ENCODE peak calls at places on chromosome 12, in five cellular contexts. I is lower lobe of right lung, F is mucosa of descending colon, E is cardiac fibroblast, U is choroid plexus epithelial cell. G is an unnamed sample.

GRCh38 chr12:93201990-93202389 is 175.7 kb upstream of the NUDT4 start:
- DNase-seq in E (no peak), I (no peak), U (no peak), F (no peak), G (no peak)

GRCh38 chr12:16238661-16239060 is 38.8 kb downstream of the SLC15A5 start:
- DNase-seq in E (peak), F (no peak), I (no peak), U (no peak), G (no peak)

GRCh38 chr12:125773033-125773432 is 707.8 kb downstream of the AACS start:
- DNase-seq in F (peak), U (no peak), I (no peak), E (peak), G (no peak)

GRCh38 chr12:67773896-67774295 is 125.4 kb downstream of the DYRK2 start:
- DNase-seq in E (no peak), U (peak), I (no peak), F (no peak), G (peak)

GRCh38 chr12:48787791-48788521 is 933 bp downstream of the ADCY6 start:
- DNase-seq in I (no peak), U (no peak), F (no peak), E (no peak), G (no peak)

GRCh38 chr12:113066806-113067400 is 10.4 kb downstream of the DTX1 start:
- DNase-seq in I (no peak), F (no peak), U (no peak), E (no peak), G (no peak)

GRCh38 chr12:76332606-76333005 is 15.6 kb downstream of the BBS10 start:
- DNase-seq in U (no peak), E (no peak), F (no peak), I (no peak), G (no peak)

GRCh38 chr12:67034110-67034879 is 234.9 kb upstream of the CAND1 start:
- DNase-seq in I (no peak), E (no peak), U (no peak), F (no peak), G (no peak)

GRCh38 chr12:39626033-39626814 is 6.6 kb upstream of the ABCD2 start:
- DNase-seq in F (no peak), E (no peak), I (no peak), U (no peak), G (no peak)

GRCh38 chr12:104890463-104891096 is 67.5 kb downstream of the SLC41A2 start:
- DNase-seq in I (no peak), E (peak), U (no peak), F (no peak), G (no peak)

GRCh38 chr12:124635316-124635715 is 67.9 kb upstream of the NCOR2 start:
- DNase-seq in E (no peak), I (no peak), F (no peak), U (no peak), G (no peak)

GRCh38 chr12:96234591-96235496 is 40.7 kb downstream of the ELK3 start:
- DNase-seq in E (no peak), F (no peak), U (no peak), I (no peak), G (no peak)

GRCh38 chr12:45191239-45191638 is 24.7 kb upstream of the ANO6 start:
- DNase-seq in I (no peak), F (no peak), U (peak), E (peak), G (peak)

GRCh38 chr12:31876568-31877424 is 82.4 kb upstream of the RESF1 start:
- DNase-seq in U (no peak), I (peak), F (no peak), E (no peak), G (no peak)

GRCh38 chr12:113855998-113856397 is 110.1 kb downstream of the RBM19 start:
- DNase-seq in I (no peak), F (no peak), E (no peak), U (no peak), G (no peak)

GRCh38 chr12:116495260-116495659 is 63.9 kb upstream of the MAP1LC3B2 start:
- DNase-seq in F (no peak), U (no peak), I (no peak), E (peak), G (peak)

GRCh38 chr12:52023182-52023975 is 16.6 kb downstream of the TAMALIN start:
- DNase-seq in U (peak), E (peak), I (peak), F (peak), G (peak)

GRCh38 chr12:113625499-113625898 is 153.8 kb upstream of the LHX5 start:
- DNase-seq in U (no peak), I (no peak), E (no peak), F (no peak), G (no peak)

GRCh38 chr12:46499226-46499625 is 126.7 kb upstream of the SLC38A2 start:
- DNase-seq in E (no peak), F (no peak), U (no peak), I (no peak), G (no peak)

GRCh38 chr12:52052471-52053186 is 1.4 kb downstream of the NR4A1 start:
- DNase-seq in F (peak), I (no peak), E (no peak), U (no peak), G (no peak)

GRCh38 chr12:3034067-3034750 is 43.0 kb upstream of the TSPAN9 start:
- DNase-seq in I (no peak), F (peak), U (peak), E (peak), G (peak)

GRCh38 chr12:19550626-19551025 is 111.3 kb downstream of the AEBP2 start:
- DNase-seq in E (no peak), I (no peak), U (no peak), F (no peak), G (no peak)

GRCh38 chr12:52608826-52609630 is 7.8 kb upstream of the KRT72 start:
- DNase-seq in E (no peak), I (no peak), U (no peak), F (no peak), G (no peak)

GRCh38 chr12:59874781-59875180 is 279.0 kb downstream of the SLC16A7 start:
- DNase-seq in I (no peak), U (peak), F (peak), E (no peak), G (no peak)

GRCh38 chr12:85820117-85820516 is 16.1 kb downstream of the RASSF9 start:
- DNase-seq in E (no peak), F (no peak), U (no peak), I (no peak), G (no peak)

GRCh38 chr12:119114294-119114693 is 64.4 kb upstream of the HSPB8 start:
- DNase-seq in E (no peak), U (no peak), F (no peak), I (no peak), G (no peak)

GRCh38 chr12:49902399-49903350 is 1.0 kb downstream of the FAIM2 start:
- DNase-seq in F (no peak), U (no peak), I (no peak), E (no peak), G (no peak)

GRCh38 chr12:3303410-3304136 is 187.4 kb upstream of the PRMT8 start:
- DNase-seq in U (peak), E (no peak), I (no peak), F (no peak), G (no peak)

GRCh38 chr12:20830456-20830855 is 20.0 kb downstream of the SLCO1B3 start:
- DNase-seq in I (no peak), U (no peak), F (no peak), E (peak), G (no peak)

GRCh38 chr12:50257226-50258166 is 25.8 kb downstream of the LIMA1 start:
- DNase-seq in U (peak), I (no peak), E (peak), F (peak), G (peak)

GRCh38 chr12:50988051-50988450 is 35.7 kb downstream of the HIGD1C start:
- DNase-seq in I (no peak), E (peak), U (no peak), F (no peak), G (no peak)

GRCh38 chr12:9345163-9345562 is 137.0 kb upstream of the PZP start:
- DNase-seq in F (no peak), U (peak), E (no peak), I (no peak), G (no peak)

GRCh38 chr12:68971404-68971803 is 38.4 kb upstream of the CPM start:
- DNase-seq in I (no peak), E (peak), F (no peak), U (peak), G (no peak)

GRCh38 chr12:81465191-81465590 is 294.0 kb downstream of the PPFIA2 start:
- DNase-seq in E (no peak), I (no peak), U (no peak), F (no peak), G (no peak)

DNA sequence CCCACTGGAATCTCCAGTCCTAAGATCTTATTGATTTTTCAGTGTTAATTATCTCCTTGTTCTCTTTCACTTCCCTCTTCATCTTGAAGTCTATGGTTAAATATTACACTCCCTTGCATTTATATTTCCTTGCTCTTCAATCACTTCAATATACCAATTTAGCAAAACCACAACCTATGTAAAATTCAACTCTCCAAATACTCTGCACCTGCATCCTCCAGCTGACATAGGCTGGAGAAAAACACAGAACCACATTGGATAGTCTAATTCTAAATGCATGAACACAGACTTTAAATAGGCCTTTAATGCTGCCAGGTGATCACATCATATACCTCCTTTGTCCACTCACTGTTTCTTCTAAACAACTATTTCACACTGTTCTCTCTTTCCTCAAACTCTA is 253.8 kb upstream of the GARIN6 start:
- DNase-seq in F (no peak), E (no peak), I (no peak), U (no peak), G (no peak)
- H3K4me3 ChIP-seq in F (no peak), E (no peak), I (no peak), U (no peak), G (no peak)

DNA sequence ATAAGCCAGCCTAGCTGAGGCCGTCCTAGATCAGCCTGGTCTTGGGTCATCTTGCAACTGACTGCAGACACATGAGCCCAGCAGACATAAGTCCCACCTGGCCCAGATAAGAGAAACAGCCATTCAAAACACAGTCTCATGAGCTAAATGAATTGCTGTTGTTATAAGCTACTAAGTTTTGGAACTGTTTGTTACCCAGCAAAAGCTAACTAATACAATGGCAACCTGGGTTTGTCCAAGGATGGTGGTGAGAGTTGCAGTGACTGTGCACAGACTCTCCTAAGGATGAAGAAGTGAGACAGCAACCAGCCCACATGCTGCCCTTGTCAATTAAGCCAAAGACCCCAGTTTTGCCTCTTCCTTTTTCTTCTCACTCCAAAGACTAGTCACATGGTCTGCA is 22.2 kb upstream of the NUAK1 start:
- DNase-seq in F (no peak), U (no peak), I (no peak), E (no peak), G (no peak)
- TF ChIP-seq CTCF in F (no peak), U (no peak), I (no peak), E (no peak), G (no peak)

DNA sequence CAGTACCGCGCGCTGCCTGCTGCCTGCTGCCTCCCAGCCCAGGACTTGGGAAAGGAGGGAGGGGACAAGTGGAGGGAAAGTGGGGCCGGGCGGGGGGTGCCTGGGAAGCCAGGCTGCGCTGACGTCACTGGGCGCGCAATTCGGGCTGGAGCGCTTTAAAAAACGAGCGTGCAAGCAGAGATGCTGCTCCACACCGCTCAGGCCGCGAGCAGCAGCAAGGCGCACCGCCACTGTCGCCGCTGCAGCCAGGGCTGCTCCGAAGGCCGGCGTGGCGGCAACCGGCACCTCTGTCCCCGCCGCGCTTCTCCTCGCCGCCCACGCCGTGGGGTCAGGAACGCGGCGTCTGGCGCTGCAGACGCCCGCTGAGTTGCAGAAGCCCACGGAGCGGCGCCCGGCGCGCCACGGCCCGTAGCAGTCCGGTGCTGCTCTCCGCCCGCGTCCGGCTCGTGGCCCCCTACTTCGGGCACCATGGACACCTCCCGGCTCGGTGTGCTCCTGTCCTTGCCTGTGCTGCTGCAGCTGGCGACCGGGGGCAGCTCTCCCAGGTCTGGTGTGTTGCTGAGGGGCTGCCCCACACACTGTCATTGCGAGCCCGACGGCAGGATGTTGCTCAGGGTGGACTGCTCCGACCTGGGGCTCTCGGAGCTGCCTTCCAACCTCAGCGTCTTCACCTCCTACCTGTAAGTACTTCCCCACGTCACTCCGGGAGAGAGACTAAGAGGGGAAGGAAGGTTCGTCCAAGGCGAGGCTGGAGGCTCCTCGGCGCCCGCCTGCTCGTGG is at the start of gene LGR5:
- DNase-seq in U (peak), F (peak), E (peak), I (no peak), G (no peak)
- H3K4me3 ChIP-seq in U (peak), F (no peak), E (peak), I (peak), G (peak)

DNA sequence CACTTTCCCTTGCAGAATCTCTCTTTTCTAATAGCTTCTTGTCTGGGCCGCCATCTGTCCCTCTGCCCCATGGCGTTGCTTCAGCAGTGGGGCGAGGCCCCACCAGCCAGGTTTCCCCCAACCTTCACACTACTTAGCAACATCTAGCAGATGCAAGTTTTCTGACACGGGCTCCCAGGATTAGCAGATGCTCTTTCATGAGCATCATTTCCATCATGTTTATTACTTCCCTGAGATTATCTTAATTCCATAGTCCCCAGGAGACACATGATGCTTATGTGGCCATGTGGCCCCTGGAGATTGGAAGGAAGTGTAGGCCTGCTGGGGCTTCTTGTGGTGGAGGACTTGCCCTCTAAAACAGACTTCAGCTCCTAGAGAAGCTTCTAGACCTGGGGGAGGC is 102.0 kb upstream of the MYL2 start:
- DNase-seq in U (no peak), E (no peak), I (no peak), F (no peak), G (no peak)
- TF ChIP-seq CTCF in U (no peak), E (no peak), I (no peak), F (no peak), G (no peak)

GRCh38 chr12:121673013-121673441 is 3.6 kb upstream of the MORN3 start:
- DNase-seq in U (no peak), E (no peak), I (no peak), F (peak), G (no peak)
- H3K4me3 ChIP-seq in U (no peak), E (no peak), I (peak), F (no peak), G (no peak)

GRCh38 chr12:88578821-88579518 is 1.3 kb downstream of the KITLG start:
- DNase-seq in E (peak), U (peak), I (no peak), F (peak), G (peak)
- TF ChIP-seq CTCF in E (peak), U (peak), I (peak), F (peak), G (peak)

GRCh38 chr12:54052745-54053624 is 650 bp upstream of the HOXC4 start:
- DNase-seq in E (no peak), F (no peak), U (no peak), I (no peak), G (no peak)
- H3K4me3 ChIP-seq in E (peak), F (no peak), U (no peak), I (peak), G (peak)

DNA sequence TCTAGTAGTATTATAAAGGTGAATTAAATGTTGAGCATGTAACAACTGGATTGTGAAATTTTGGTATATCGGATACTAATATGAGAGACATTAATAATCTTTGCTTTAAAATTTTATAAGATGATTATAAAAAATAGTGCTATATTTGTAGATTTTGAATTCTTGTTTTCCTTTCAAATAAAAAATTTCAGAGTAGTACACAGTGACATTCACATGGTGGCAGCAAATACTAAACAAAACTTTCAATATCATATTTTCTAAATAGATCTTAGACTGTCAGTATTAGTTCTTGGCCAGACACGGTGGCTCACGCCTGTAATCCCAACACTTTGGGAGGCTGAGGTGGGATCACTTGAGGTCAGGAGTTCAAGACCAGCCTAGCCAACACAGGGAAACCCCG is 166.0 kb downstream of the NAV3 start:
- DNase-seq in E (no peak), I (no peak), F (no peak), U (no peak), G (no peak)
- TF ChIP-seq CTCF in E (no peak), I (no peak), F (no peak), U (peak), G (no peak)

G was measured in brain microvascular endothelial cell.